ENCODE peak calls at places on chromosome 21, in four cellular contexts. N is H1, U is IMR-90, L is mesenchymal stem cell. T is an unnamed sample.

GRCh38 chr21:35051287-35051818 is 2.3 kb upstream of the RUNX1 start:
- DNase-seq in N (peak), U (peak), L (peak), T (peak)

GRCh38 chr21:40255665-40256064 is 388.4 kb downstream of the PCP4 start:
- DNase-seq in L (no peak), N (no peak), U (no peak), T (no peak)

GRCh38 chr21:24428539-24429186 is 1178.6 kb downstream of the MRPL39 start:
- DNase-seq in L (no peak), U (no peak), N (no peak), T (no peak)

GRCh38 chr21:40324389-40324788 is 457.2 kb downstream of the PCP4 start:
- DNase-seq in L (no peak), N (no peak), U (no peak), T (no peak)

GRCh38 chr21:22319435-22319834 is 1321.2 kb downstream of the NCAM2 start:
- DNase-seq in U (no peak), N (no peak), L (no peak), T (no peak)

GRCh38 chr21:28699591-28700259 is 293.0 kb downstream of the LTN1 start:
- DNase-seq in L (no peak), U (no peak), N (no peak), T (no peak)

GRCh38 chr21:17463441-17463840 is 49.4 kb upstream of the CXADR start:
- DNase-seq in L (peak), N (no peak), U (peak), T (no peak)

GRCh38 chr21:38843806-38844479 is 38.2 kb downstream of the ETS2 start:
- DNase-seq in U (peak), N (no peak), L (no peak), T (no peak)

GRCh38 chr21:29096619-29097018 is 23.2 kb upstream of the CCT8 start:
- DNase-seq in U (no peak), N (no peak), L (no peak), T (no peak)

GRCh38 chr21:31732891-31733520 is 1.1 kb upstream of the SCAF4 start:
- DNase-seq in N (no peak), L (no peak), U (peak), T (no peak)

GRCh38 chr21:16535100-16535418 is 805.3 kb downstream of the USP25 start:
- DNase-seq in U (peak), L (no peak), N (no peak), T (no peak)

GRCh38 chr21:39518055-39518844 is 66.5 kb downstream of the SH3BGR start:
- DNase-seq in N (peak), U (peak), L (peak), T (peak)

GRCh38 chr21:43191521-43191920 is 22.7 kb downstream of the CRYAA start:
- DNase-seq in U (no peak), N (no peak), L (no peak), T (no peak)

GRCh38 chr21:38853421-38853919 is 47.7 kb downstream of the ETS2 start:
- DNase-seq in L (peak), N (no peak), U (peak), T (no peak)

GRCh38 chr21:34185051-34185750 is 111.8 kb downstream of the MRPS6 start:
- DNase-seq in U (no peak), N (no peak), L (no peak), T (no peak)

GRCh38 chr21:35017256-35017655 is 31.8 kb downstream of the RUNX1 start:
- DNase-seq in U (no peak), L (no peak), N (no peak), T (no peak)

GRCh38 chr21:23542097-23542496 is 2065.2 kb downstream of the MRPL39 start:
- DNase-seq in U (no peak), L (no peak), N (no peak), T (no peak)

GRCh38 chr21:39082656-39083376 is 100.4 kb downstream of the PSMG1 start:
- DNase-seq in L (no peak), U (no peak), N (no peak), T (no peak)

GRCh38 chr21:34129971-34130597 is 56.7 kb downstream of the MRPS6 start:
- DNase-seq in L (peak), N (no peak), U (peak), T (peak)

GRCh38 chr21:29378814-29379213 is 80.1 kb downstream of the BACH1 start:
- DNase-seq in U (peak), L (no peak), N (no peak), T (no peak)

GRCh38 chr21:31973402-31973944 is 100.7 kb downstream of the HUNK start:
- DNase-seq in L (no peak), U (no peak), N (no peak), T (no peak)

GRCh38 chr21:29332461-29333354 is 34.0 kb downstream of the BACH1 start:
- DNase-seq in U (peak), N (no peak), L (peak), T (no peak)

GRCh38 chr21:14673649-14674048 is 127.5 kb upstream of the SAMSN1 start:
- DNase-seq in L (no peak), U (no peak), N (no peak), T (no peak)

GRCh38 chr21:25550805-25551204 is 56.5 kb downstream of the MRPL39 start:
- DNase-seq in U (no peak), N (no peak), L (no peak), T (no peak)

GRCh38 chr21:34364921-34365320 is 1.1 kb downstream of the KCNE2 start:
- DNase-seq in N (no peak), U (no peak), L (no peak), T (no peak)

GRCh38 chr21:17853393-17854275 is 34.5 kb upstream of the C21orf91 start:
- DNase-seq in U (no peak), N (no peak), L (no peak), T (no peak)

GRCh38 chr21:25733859-25734653 is 648 bp downstream of the ATP5PF start:
- DNase-seq in L (peak), N (no peak), U (peak), T (no peak)

GRCh38 chr21:26842976-26843911 is 2.0 kb downstream of the ADAMTS1 start:
- DNase-seq in N (no peak), U (peak), L (peak), T (peak)

GRCh38 chr21:26840206-26840605 is 5.0 kb downstream of the ADAMTS1 start:
- DNase-seq in L (no peak), N (no peak), U (no peak), T (no peak)

GRCh38 chr21:26840912-26841311 is 4.3 kb downstream of the ADAMTS1 start:
- DNase-seq in L (peak), U (peak), N (no peak), T (no peak)

GRCh38 chr21:26843912-26844257 is 1.3 kb downstream of the ADAMTS1 start:
- DNase-seq in U (peak), N (no peak), L (peak), T (peak)

DNA sequence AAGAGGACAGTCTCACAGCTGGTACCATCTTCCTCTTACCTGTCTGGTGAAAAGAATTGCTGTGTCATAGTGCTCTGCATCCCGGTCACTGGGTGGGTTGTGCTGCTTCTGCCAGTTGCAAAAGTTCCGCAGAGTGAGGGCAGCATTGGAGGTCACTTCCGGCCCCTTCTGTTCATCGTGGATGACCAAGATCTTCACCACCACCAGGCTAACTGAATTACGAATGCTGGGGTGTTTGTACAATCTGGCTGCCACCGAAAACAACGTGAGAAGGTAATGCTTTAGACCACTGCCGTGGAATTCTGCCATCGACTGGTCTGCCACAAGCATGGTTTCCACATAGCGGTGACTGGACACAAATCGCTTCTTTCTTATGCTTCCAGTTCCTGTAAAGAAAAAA is 2.9 kb downstream of the ADAMTS1 start:
- DNase-seq in L (peak), U (peak), N (no peak), T (no peak)
- H3K4me3 ChIP-seq in L (peak), U (peak), N (no peak), T (no peak)

DNA sequence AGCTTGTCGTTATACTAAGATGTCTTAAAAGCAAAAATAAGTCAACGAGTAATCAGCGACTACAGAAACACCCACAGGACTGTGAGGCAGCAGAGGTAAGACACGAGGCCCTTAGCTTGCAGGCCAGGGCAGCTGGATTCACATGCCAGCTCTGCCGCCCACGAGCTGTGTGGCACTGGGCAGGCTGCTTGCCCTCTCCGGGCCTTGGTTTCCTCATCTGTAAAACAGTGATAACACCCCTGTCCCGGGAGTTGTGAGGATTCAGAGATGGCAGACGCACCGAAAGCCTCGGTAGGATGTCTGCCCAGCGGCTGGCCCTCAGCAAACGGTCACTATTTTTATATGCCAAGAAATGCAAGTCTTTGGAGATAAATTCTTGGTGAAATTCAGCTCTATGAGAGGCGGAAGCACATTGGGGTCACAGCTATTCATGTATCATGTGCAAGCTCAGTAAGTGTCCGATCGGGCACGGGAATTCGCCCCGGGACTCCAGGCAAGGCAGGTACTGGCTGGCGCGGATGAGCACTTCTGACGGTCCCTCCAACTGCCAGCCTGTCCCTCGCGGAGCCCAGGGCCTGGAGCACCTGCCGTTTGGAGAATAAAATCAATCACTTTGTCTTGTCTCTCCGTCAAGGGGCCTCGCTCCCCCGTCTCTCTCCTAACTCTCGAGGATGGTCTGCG is 1.1 kb downstream of the C2CD2 start:
- DNase-seq in L (peak), N (no peak), U (peak), T (no peak)
- H3K23ac ChIP-seq in L (no peak), N (no peak), U (peak), T (peak)

DNA sequence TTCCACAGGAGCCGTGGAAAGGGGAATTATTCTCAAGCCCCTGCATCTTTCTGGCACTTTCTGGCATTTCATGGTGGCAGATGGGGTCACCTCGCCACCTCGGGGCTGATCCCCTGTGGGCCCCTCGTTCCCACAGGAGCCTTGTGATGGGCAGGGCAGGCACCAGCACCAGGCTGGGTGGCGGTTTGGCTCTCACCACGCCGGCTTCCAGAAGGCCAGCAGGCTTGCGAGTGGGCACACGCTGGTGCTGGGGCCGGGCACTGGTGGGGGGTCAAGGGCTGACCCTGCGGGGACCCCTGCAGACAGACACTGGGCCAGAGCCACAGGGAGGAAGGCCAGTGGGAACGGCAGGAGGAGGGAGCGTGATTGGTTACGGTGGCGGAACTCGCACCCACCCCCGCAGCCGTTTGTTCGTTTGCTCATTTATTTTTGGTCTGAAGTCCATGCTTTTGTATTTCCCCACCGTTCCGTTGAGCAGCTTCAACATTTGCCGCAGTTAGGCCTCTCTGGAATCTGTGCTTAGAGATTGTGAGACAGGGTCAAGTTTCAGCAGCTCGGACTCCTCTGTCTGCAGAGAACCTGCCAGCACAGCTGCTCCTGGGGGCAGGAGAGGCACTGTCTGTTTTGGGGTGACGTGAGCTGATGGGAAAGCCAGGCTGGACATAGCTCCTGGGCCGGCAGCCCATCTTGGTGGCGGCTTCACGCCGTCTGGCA is 5.3 kb downstream of the COL18A1 start:
- DNase-seq in N (no peak), U (no peak), L (no peak), T (no peak)
- H3K4me3 ChIP-seq in N (no peak), U (no peak), L (no peak), T (no peak)

GRCh38 chr21:37458669-37459276 is 92.2 kb downstream of the DYRK1A start:
- DNase-seq in N (no peak), L (no peak), U (no peak), T (no peak)
- H3K23ac ChIP-seq in N (no peak), L (no peak), U (peak), T (no peak)

GRCh38 chr21:33112670-33113596 is 43.0 kb downstream of the OLIG1 start:
- DNase-seq in N (no peak), U (no peak), L (no peak), T (peak)

GRCh38 chr21:33111577-33111976 is 41.6 kb downstream of the OLIG1 start:
- DNase-seq in U (no peak), N (no peak), L (no peak), T (no peak)

GRCh38 chr21:33114276-33114675 is 44.3 kb downstream of the OLIG1 start:
- DNase-seq in L (no peak), N (no peak), U (no peak), T (no peak)

GRCh38 chr21:33110340-33110715 is 40.4 kb downstream of the OLIG1 start:
- DNase-seq in L (no peak), U (no peak), N (no peak), T (no peak)

DNA sequence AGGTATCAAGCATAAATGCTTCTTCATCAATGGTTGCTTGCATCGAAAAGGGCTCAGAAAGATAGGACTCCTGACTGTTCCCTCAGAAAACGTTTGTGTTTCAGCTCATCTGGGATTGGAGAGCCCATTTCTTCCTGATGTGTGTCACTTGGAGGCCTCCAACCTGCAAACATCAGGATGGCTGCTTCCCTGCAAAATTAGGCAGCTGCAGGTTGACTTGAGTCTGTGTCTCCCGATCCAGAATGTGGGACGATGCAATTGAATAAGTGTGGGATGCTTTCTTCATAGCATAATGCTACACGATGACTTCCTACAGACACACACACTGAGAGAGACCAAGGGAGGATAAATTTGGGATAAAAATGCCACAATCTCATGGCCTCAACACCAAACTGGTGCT is 42.2 kb downstream of the OLIG1 start:
- DNase-seq in U (no peak), L (no peak), N (no peak), T (no peak)
- H3K4me3 ChIP-seq in U (no peak), L (no peak), N (no peak), T (no peak)

GRCh38 chr21:37207441-37208009 is 59.6 kb downstream of the VPS26C start:
- DNase-seq in N (no peak), L (no peak), U (no peak), T (no peak)
- H3K23ac ChIP-seq in N (no peak), L (no peak), U (no peak), T (peak)

GRCh38 chr21:27570306-27570868 is 603.5 kb upstream of the ADAMTS5 start:
- DNase-seq in N (no peak), L (peak), U (peak), T (no peak)

GRCh38 chr21:27569091-27569490 is 602.2 kb upstream of the ADAMTS5 start:
- DNase-seq in N (no peak), U (peak), L (no peak), T (no peak)

GRCh38 chr21:27571706-27572105 is 604.8 kb upstream of the ADAMTS5 start:
- DNase-seq in L (peak), U (peak), N (no peak), T (no peak)

GRCh38 chr21:27572681-27573080 is 605.8 kb upstream of the ADAMTS5 start:
- DNase-seq in L (peak), N (no peak), U (peak), T (no peak)

DNA sequence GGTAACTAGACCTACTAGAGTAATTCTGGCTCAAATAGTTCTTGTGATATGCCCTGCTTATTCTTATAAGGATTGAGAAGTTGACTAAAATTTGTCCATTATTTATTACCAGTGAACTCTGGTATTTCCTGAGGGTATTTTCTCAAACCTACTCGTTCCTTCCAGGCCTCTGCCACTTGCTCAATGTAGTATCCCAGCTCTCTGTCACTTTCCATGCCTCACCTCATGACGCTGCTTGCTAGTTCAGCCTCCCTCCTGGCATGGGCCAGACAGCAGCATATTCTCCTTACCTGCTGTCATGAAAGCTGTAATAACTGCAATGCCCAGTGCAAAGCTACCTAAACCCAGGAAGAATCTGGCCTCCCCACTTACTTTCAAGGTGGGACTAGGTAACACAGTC is 602.9 kb upstream of the ADAMTS5 start:
- DNase-seq in L (peak), N (no peak), U (no peak), T (no peak)
- H3K4me3 ChIP-seq in L (no peak), N (no peak), U (no peak), T (no peak)

GRCh38 chr21:42027085-42027803 is 17.1 kb upstream of the ZBTB21 start:
- DNase-seq in L (no peak), N (no peak), U (no peak), T (no peak)
- H3K23ac ChIP-seq in L (peak), N (no peak), U (no peak), T (peak)

T was measured in neuronal stem cell.